ENCODE peak calls at places on chromosomes 12 and 14, in five cellular contexts. F is activated T-helper 1 cell treated with Interleukin-2 at 50 U/mL for 16 hours, O is GM12865, I is GM04503, R is GM10248. K is an unnamed sample.
A peak's percentile ranks its signal among the peaks of the same experiment; 100 is the strongest.

GRCh38 chr14:100825691-100826331 is at the start of gene MEG3:
- DNase-seq in O (no peak), I (peak; percentile 37), F (no peak), R (no peak), K (no peak)

GRCh38 chr12:43737646-43738045 is 20.9 kb downstream of the PUS7L start:
- DNase-seq in O (no peak), R (no peak), F (no peak), I (no peak), K (no peak)

GRCh38 chr12:15151141-15152091 is 69.8 kb downstream of the RERG start:
- DNase-seq in F (no peak), R (no peak), O (peak; percentile 3), I (no peak), K (peak; percentile 17)

GRCh38 chr14:21861153-21861552 is 187.5 kb upstream of the OR4E1 start:
- DNase-seq in I (no peak), R (no peak), F (no peak), O (no peak), K (no peak)

GRCh38 chr12:22625671-22626251 is 790 bp downstream of the ETNK1 start:
- DNase-seq in O (peak; percentile 54), I (no peak), F (no peak), R (peak; percentile 43), K (no peak)

GRCh38 chr12:24943947-24944597 is 4.8 kb downstream of the BCAT1 start:
- DNase-seq in O (no peak), F (no peak), R (no peak), I (no peak), K (no peak)

GRCh38 chr12:3543826-3544225 is 52.8 kb downstream of the PRMT8 start:
- DNase-seq in I (no peak), R (no peak), O (no peak), F (no peak), K (no peak)

GRCh38 chr14:75156901-75157300 is 19.5 kb downstream of the TMED10 start:
- DNase-seq in O (no peak), F (no peak), R (no peak), I (no peak), K (no peak)

GRCh38 chr14:104244221-104245011 is 106.0 kb downstream of the KIF26A start:
- DNase-seq in F (no peak), I (no peak), O (no peak), R (no peak), K (no peak)

GRCh38 chr12:111428728-111429175 is 23.0 kb downstream of the SH2B3 start:
- DNase-seq in F (no peak), R (no peak), O (peak; percentile 55), I (no peak), K (no peak)

GRCh38 chr12:27297576-27297975 is 35.1 kb upstream of the BMAL2 start:
- DNase-seq in O (no peak), F (no peak), R (no peak), I (no peak), K (no peak)

GRCh38 chr14:92596328-92596943 is 82.9 kb downstream of the RIN3 start:
- DNase-seq in R (no peak), F (no peak), O (no peak), I (no peak), K (no peak)

GRCh38 chr12:88638388-88638787 is 58.1 kb upstream of the KITLG start:
- DNase-seq in O (no peak), I (no peak), F (no peak), R (no peak), K (no peak)

GRCh38 chr14:92144708-92145107 is 22.9 kb downstream of the CPSF2 start:
- DNase-seq in F (no peak), O (no peak), I (no peak), R (no peak), K (no peak)

GRCh38 chr14:23101986-23102625 is 2.7 kb downstream of the CIROP start:
- DNase-seq in R (no peak), O (no peak), I (no peak), F (no peak), K (no peak)

GRCh38 chr12:78209851-78210493 is 379.3 kb downstream of the NAV3 start:
- DNase-seq in I (no peak), R (no peak), O (no peak), F (no peak), K (peak; percentile 99)

K was measured in DMS153.